ENCODE peak calls at places on chromosome 20, in six cellular contexts. I, F, E, Y, D and X are unnamed samples.

GRCh38 chr20:34706912-34707784 is 3.0 kb downstream of the TP53INP2 start:
- DNase-seq in I (no peak), F (no peak), E (no peak), Y (no peak), D (no peak), X (no peak)

GRCh38 chr20:56091635-56092180 is 86.4 kb upstream of the CBLN4 start:
- DNase-seq in I (no peak), F (no peak), E (no peak), Y (no peak), D (no peak), X (no peak)

GRCh38 chr20:20084296-20084752 is 32.0 kb downstream of the CFAP61 start:
- DNase-seq in I (no peak), F (no peak), E (no peak), Y (no peak), D (no peak), X (no peak)

GRCh38 chr20:45970646-45971424 is 1.2 kb downstream of the ZNF335 start:
- DNase-seq in I (no peak), F (peak; percentile 48), E (no peak), Y (no peak), D (no peak), X (no peak)

GRCh38 chr20:57432874-57433491 is 41.8 kb downstream of the RBM38 start:
- DNase-seq in I (no peak), F (peak; percentile 66), E (peak; percentile 65), Y (no peak), D (peak; percentile 85), X (no peak)

GRCh38 chr20:53087034-53087777 is 115.0 kb downstream of the TSHZ2 start:
- DNase-seq in I (no peak), F (no peak), E (no peak), Y (no peak), D (no peak), X (no peak)

GRCh38 chr20:6071162-6071695 is 17.4 kb upstream of the LRRN4 start:
- DNase-seq in I (no peak), F (no peak), E (peak; percentile 43), Y (no peak), D (no peak), X (no peak)

GRCh38 chr20:50690979-50691584 is at the start of gene RIPOR3:
- DNase-seq in I (no peak), F (no peak), E (no peak), Y (no peak), D (no peak), X (no peak)

GRCh38 chr20:41446471-41446870 is 79.9 kb upstream of the EMILIN3 start:
- DNase-seq in I (no peak), F (no peak), E (no peak), Y (no peak), D (no peak), X (no peak)

GRCh38 chr20:41443667-41444066 is 77.0 kb upstream of the EMILIN3 start:
- DNase-seq in I (no peak), F (no peak), E (no peak), Y (no peak), D (no peak), X (no peak)

GRCh38 chr20:41452226-41452625 is 85.6 kb upstream of the EMILIN3 start:
- DNase-seq in I (no peak), F (no peak), E (no peak), Y (no peak), D (no peak), X (no peak)

GRCh38 chr20:41444821-41445220 is 78.2 kb upstream of the EMILIN3 start:
- DNase-seq in I (no peak), F (no peak), E (no peak), Y (no peak), D (no peak), X (no peak)

DNA sequence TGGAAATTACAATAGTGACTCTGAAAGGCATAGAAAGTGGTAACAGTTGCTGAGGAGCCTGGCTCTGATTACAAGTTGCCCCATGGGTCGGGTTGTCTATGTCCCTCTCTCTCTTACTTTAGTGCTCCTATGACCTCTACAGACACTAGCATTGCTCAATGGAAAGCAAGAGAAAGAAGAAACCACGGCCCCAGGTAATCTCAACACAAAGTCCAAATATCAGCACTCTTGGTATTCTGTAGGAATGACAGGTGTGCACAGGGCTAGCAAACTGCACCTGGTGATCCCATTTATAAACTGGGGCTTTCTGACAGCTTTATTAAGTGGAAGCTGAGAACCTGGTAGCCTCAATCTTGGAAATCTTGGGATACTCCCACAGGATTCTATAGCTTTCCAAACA is 80.4 kb upstream of the EMILIN3 start:
- DNase-seq in I (no peak), F (no peak), E (no peak), Y (no peak), D (no peak), X (no peak)
- TF ChIP-seq CTCF in I (no peak), F (no peak), E (no peak), Y (no peak), D (no peak), X (no peak)

GRCh38 chr20:10922941-10923340 is 249.1 kb upstream of the JAG1 start:
- DNase-seq in I (peak; percentile 91), F (no peak), E (no peak), Y (no peak), D (no peak), X (peak; percentile 70)
- H3K4me3 ChIP-seq in I (peak overlapping the region; percentile 15), F (no peak overlapping the region), E (no peak overlapping the region), Y (no peak overlapping the region), D (no peak overlapping the region), X (no peak overlapping the region)

GRCh38 chr20:21240394-21240793 is 62.7 kb upstream of the XRN2 start:
- DNase-seq in I (no peak), F (no peak), E (no peak), Y (no peak), D (no peak), X (no peak)
- TF ChIP-seq CTCF in I (no peak), F (no peak), E (no peak), Y (no peak), D (no peak), X (no peak)

GRCh38 chr20:25319241-25320034 is 71.2 kb downstream of the ABHD12 start:
- DNase-seq in I (no peak), F (peak; percentile 3), E (no peak), Y (no peak), D (no peak), X (no peak)
- H3K4me3 ChIP-seq in I (no peak overlapping the region), F (no peak overlapping the region), E (no peak overlapping the region), Y (no peak overlapping the region), D (no peak overlapping the region), X (no peak overlapping the region)